ENCODE peak calls at places on chromosomes 6 and 20, in five cellular contexts. Q, B, V, D and W are unnamed samples.

GRCh38 chr20:36310215-36310981 is 4.3 kb downstream of the DLGAP4 start:
- DNase-seq in V (no peak), Q (no peak), B (peak; percentile 22), D (no peak), W (no peak)

GRCh38 chr6:141153563-141153962 is 979.2 kb upstream of the GJE1 start:
- DNase-seq in D (no peak), V (peak; percentile 92), B (no peak), Q (no peak), W (no peak)

GRCh38 chr6:136304410-136304809 is 14.8 kb upstream of the BCLAF1 start:
- DNase-seq in B (no peak), Q (no peak), D (no peak), V (no peak), W (no peak)

GRCh38 chr6:27753668-27754407 is 158.4 kb downstream of the OR2B2 start:
- DNase-seq in V (peak; percentile 87), Q (peak; percentile 95), D (peak; percentile 72), B (peak; percentile 83), W (no peak)

GRCh38 chr6:124459268-124459667 is 503.0 kb upstream of the RNF217 start:
- DNase-seq in V (no peak), Q (no peak), B (no peak), D (no peak), W (no peak)

GRCh38 chr6:7974932-7975763 is 64.6 kb upstream of the TXNDC5 start:
- DNase-seq in V (no peak), B (peak; percentile 79), D (peak; percentile 81), Q (peak; percentile 99), W (peak; percentile 82)

GRCh38 chr6:130862370-130862769 is 35.2 kb downstream of the SMLR1 start:
- DNase-seq in B (no peak), V (no peak), Q (no peak), D (no peak), W (no peak)

GRCh38 chr20:15077733-15078132 is 740.3 kb upstream of the FLRT3 start:
- DNase-seq in D (no peak), B (no peak), Q (no peak), V (no peak), W (no peak)

GRCh38 chr20:46807998-46808397 is 86.6 kb upstream of the EYA2 start:
- DNase-seq in B (no peak), V (no peak), D (no peak), Q (no peak), W (peak; percentile 38)

GRCh38 chr6:117992856-117993255 is 85.8 kb downstream of the SLC35F1 start:
- DNase-seq in D (peak; percentile 54), Q (no peak), B (no peak), V (no peak), W (no peak)

GRCh38 chr6:108302371-108302770 is 7.5 kb downstream of the AFG1L start:
- DNase-seq in D (no peak), B (no peak), Q (no peak), V (no peak), W (no peak)

GRCh38 chr6:147930743-147931142 is 411.9 kb upstream of the SASH1 start:
- DNase-seq in D (no peak), V (no peak), Q (peak; percentile 32), B (no peak), W (no peak)